ENCODE peak calls at places on chromosomes 11 and 22, in five cellular contexts. G is PC-9, D is cardiac muscle cell, M is right atrium auricular region, J is aorta. L is an unnamed sample.

GRCh38 chr11:20397281-20397680 is 9.8 kb downstream of the PRMT3 start:
- DNase-seq in M (no peak), G (no peak), D (peak; percentile 73), J (no peak), L (no peak)

GRCh38 chr22:48438791-48439559 is 1388.7 kb downstream of the BRD1 start:
- DNase-seq in M (no peak), J (no peak), G (no peak), D (no peak), L (no peak)

GRCh38 chr22:44828193-44828592 is 75.8 kb downstream of the ARHGAP8 start:
- DNase-seq in M (no peak), D (peak; percentile 4), J (no peak), G (peak; percentile 31), L (no peak)

GRCh38 chr11:116071241-116071640 is 567.0 kb upstream of the CADM1 start:
- DNase-seq in G (no peak), J (no peak), D (no peak), M (no peak), L (no peak)

GRCh38 chr22:50274311-50274710 is 4.1 kb upstream of the MAPK11 start:
- DNase-seq in M (peak; percentile 68), J (no peak), G (peak; percentile 58), D (peak; percentile 70), L (no peak)

GRCh38 chr11:36447947-36448346 is 62.1 kb downstream of the TRAF6 start:
- DNase-seq in J (no peak), G (peak; percentile 95), D (no peak), M (no peak), L (no peak)

GRCh38 chr22:36828815-36829214 is 12.0 kb upstream of the PVALB start:
- DNase-seq in G (peak; percentile 22), D (no peak), M (no peak), J (no peak), L (no peak)

GRCh38 chr11:76768091-76769047 is 14.8 kb upstream of the TSKU start:
- DNase-seq in D (peak; percentile 34), M (peak; percentile 75), J (no peak), G (no peak), L (no peak)

GRCh38 chr11:12731841-12732336 is 57.7 kb downstream of the TEAD1 start:
- DNase-seq in G (no peak), D (peak; percentile 14), J (no peak), M (no peak), L (no peak)

DNA sequence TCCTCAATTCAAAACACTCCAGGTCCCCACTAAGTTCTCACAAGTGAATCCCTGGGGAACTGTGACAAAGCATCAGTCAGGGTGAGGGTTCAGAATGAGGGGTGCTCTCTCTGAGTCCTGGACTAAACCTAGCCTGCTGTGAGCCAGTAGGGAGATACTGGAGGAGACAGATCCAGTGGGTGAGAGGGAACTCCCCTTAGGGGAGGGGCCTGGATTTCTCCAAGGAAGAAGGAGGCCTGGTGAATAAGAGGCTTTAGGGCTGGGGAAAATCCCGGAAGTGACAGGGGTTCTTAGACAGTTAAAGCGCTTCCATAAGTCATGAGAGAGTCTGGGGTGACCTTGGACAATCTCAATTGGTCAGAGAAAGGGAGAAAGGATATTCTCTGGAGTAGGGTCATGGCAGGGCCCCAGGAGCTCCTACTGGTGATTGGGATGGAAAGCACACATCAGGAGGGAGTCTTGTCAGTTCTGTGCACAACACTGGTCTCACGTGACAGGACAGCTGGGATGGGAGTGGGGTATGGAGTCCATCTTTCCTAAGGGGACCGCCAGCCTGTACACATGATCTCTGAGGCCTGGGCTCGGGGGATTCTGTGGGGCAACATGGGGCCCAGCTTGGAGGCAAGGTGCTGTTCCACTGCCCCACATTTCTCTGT is 1.5 kb downstream of the TBC1D10A start:
- DNase-seq in G (peak; percentile 53), J (peak; percentile 61), D (peak; percentile 85), M (peak; percentile 84), L (peak; percentile 51)
- H3K27ac ChIP-seq in G (no peak overlapping the region), J (peak overlapping the region; percentile 46), D (peak overlapping the region; percentile 9), M (peak overlapping the region; percentile 90), L (peak overlapping the region; percentile 73)

GRCh38 chr11:2891291-2891690 is 5.7 kb upstream of the CDKN1C start:
- DNase-seq in G (no peak), J (no peak), M (no peak), D (no peak), L (no peak)
- H3K27ac ChIP-seq in G (no peak overlapping the region), J (no peak overlapping the region), M (peak overlapping the region; percentile 76), D (no peak overlapping the region), L (peak overlapping the region; percentile 67)

GRCh38 chr11:71180694-71181466 is 71.5 kb downstream of the SHANK2 start:
- DNase-seq in G (no peak), J (peak; percentile 20), D (no peak), M (no peak), L (no peak)
- H3K27ac ChIP-seq in G (no peak overlapping the region), J (no peak overlapping the region), D (no peak overlapping the region), M (no peak overlapping the region), L (no peak overlapping the region)

GRCh38 chr11:32259641-32260081 is 168.8 kb downstream of the RCN1 start:
- DNase-seq in J (no peak), D (peak; percentile 96), G (no peak), M (no peak), L (no peak)

GRCh38 chr11:32266611-32267010 is 168.7 kb downstream of the WT1 start:
- DNase-seq in M (no peak), G (no peak), J (no peak), D (peak; percentile 76), L (no peak)

GRCh38 chr11:32267679-32268187 is 167.6 kb downstream of the WT1 start:
- DNase-seq in M (no peak), D (peak; percentile 27), G (no peak), J (no peak), L (no peak)

DNA sequence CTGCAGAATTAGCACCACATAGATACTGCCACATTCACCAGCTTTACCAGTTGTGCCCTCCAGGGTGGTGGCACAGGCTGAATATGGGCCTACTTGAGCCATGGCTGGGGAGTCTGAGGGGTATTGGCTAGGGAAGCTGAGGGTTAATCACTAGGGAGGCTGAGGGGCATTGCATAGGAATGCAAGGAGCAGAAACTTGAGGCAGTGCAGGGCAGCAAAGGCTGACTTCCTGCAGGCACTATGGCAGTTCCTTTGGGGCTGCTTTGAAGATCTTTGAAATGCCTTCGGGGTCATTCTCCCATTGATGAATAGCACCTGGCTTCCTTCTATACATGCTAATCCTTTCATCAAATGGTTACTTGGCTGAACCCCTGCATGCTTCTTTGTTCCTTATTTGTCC is 171.5 kb downstream of the RCN1 start:
- DNase-seq in G (no peak), D (no peak), J (no peak), M (no peak), L (no peak)
- H3K27ac ChIP-seq in G (no peak overlapping the region), D (no peak overlapping the region), J (no peak overlapping the region), M (no peak overlapping the region), L (no peak overlapping the region)

GRCh38 chr11:75325713-75326438 is 25.6 kb downstream of the ARRB1 start:
- DNase-seq in M (peak; percentile 85), J (peak; percentile 91), D (peak; percentile 93), G (peak; percentile 58), L (peak; percentile 79)

GRCh38 chr11:75324189-75324588 is 27.3 kb downstream of the ARRB1 start:
- DNase-seq in D (no peak), G (no peak), M (no peak), J (no peak), L (no peak)

GRCh38 chr11:75324740-75325139 is 26.7 kb downstream of the ARRB1 start:
- DNase-seq in J (no peak), M (no peak), G (no peak), D (no peak), L (no peak)

GRCh38 chr11:75328426-75329277 is 22.8 kb downstream of the ARRB1 start:
- DNase-seq in J (peak; percentile 85), G (peak; percentile 83), M (peak; percentile 83), D (peak; percentile 84), L (peak; percentile 18)

DNA sequence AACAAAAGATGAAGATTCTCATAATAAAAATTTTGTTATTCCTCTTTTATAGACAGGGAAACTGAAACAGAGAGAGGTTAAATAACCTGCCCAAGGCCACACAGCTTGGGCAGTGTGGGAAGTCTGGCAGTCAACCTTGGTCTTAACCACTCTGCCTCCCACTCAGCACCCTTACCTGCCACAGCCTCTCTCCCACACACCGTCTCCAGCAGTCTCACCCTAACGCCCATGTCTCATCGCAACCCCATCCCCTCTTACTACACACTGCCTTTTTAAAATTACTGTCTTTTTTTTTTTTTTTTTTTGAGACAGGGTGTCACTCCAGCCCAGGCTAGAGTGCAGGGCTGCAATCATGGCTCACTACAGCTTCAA is 25.0 kb downstream of the ARRB1 start:
- DNase-seq in M (no peak), G (no peak), D (no peak), J (no peak), L (no peak)
- H3K27ac ChIP-seq in M (peak overlapping the region; percentile 3), G (no peak overlapping the region), D (no peak overlapping the region), J (no peak overlapping the region), L (peak overlapping the region; percentile 8)

GRCh38 chr11:65615229-65615949 is at the start of gene PCNX3:
- DNase-seq in D (peak; percentile 100), M (peak; percentile 100), G (peak; percentile 100), J (peak; percentile 100), L (peak; percentile 99)

GRCh38 chr11:65617990-65618751 is 2.6 kb downstream of the PCNX3 start:
- DNase-seq in J (no peak), M (no peak), D (no peak), G (no peak), L (no peak)

GRCh38 chr11:65617136-65617850 is 1.7 kb downstream of the PCNX3 start:
- DNase-seq in M (no peak), G (no peak), D (no peak), J (no peak), L (no peak)

GRCh38 chr11:65616575-65617001 is 1.0 kb downstream of the PCNX3 start:
- DNase-seq in D (no peak), M (no peak), J (no peak), G (no peak), L (no peak)

GRCh38 chr11:65615950-65616574 is 486 bp downstream of the PCNX3 start:
- DNase-seq in D (peak; percentile 31), M (no peak), J (peak; percentile 86), G (peak; percentile 52), L (no peak)
- H3K27ac ChIP-seq in D (peak overlapping the region; percentile 65), M (peak overlapping the region; percentile 89), J (peak overlapping the region; percentile 67), G (peak overlapping the region; percentile 64), L (peak overlapping the region; percentile 93)

DNA sequence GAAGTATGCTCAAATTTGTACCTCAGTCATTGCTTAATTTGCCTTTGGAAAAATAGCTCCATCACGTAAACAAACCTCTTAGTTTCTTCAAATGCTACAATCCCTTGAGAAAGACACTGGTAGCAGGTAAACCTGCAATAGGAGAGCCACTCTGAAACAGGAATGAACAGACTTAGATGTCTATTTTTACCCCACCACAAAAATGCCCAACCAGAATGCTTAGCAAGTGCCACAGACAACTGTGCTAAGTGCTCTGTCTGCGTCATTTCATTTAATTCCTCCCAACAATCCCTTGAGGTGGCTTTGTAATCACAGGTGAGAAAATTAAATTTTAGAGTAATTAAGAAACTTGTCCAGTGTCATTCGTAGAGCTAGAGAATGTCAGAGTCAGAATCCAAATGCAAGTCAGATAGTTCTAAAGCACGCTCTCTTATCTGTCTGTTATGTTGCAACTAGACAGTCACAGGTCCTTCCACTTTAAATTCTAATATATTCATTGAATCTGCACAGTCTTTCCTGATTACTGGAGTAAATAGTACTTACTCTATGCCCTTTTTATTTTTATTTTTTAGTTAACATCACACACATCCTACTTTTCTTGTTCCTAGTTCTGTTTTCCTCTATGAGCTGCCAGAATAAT is 89.0 kb upstream of the GRIA4 start:
- DNase-seq in G (no peak), M (no peak), D (no peak), J (no peak), L (no peak)
- H3K27ac ChIP-seq in G (no peak overlapping the region), M (no peak overlapping the region), D (peak overlapping the region; percentile 79), J (no peak overlapping the region), L (no peak overlapping the region)

GRCh38 chr22:40654522-40655167 is 18.1 kb upstream of the MRTFA start:
- DNase-seq in J (no peak), D (peak; percentile 69), G (no peak), M (peak; percentile 69), L (no peak)
- H3K27ac ChIP-seq in J (peak overlapping the region; percentile 34), D (peak overlapping the region; percentile 5), G (no peak overlapping the region), M (peak overlapping the region; percentile 97), L (peak overlapping the region; percentile 100)